ENCODE peak calls at places on chromosomes 13 and 19, in six cellular contexts. One of them, this sample, is unnamed.

GRCh38 chr19:7748756-7749155 is 1.4 kb upstream of the CD209 start:
- DNase-seq in H1: peak; percentile 51
- DNase-seq in adipocyte: no peak
- DNase-seq in uterus: no peak
- DNase-seq in SJSA1: no peak
- DNase-seq in epithelial cell of esophagus: peak; percentile 21
- DNase-seq in this sample: peak; percentile 24

GRCh38 chr13:76830805-76831204 is 55.4 kb downstream of the KCTD12 start:
- DNase-seq in uterus: no peak
- DNase-seq in SJSA1: no peak
- DNase-seq in adipocyte: no peak
- DNase-seq in H1: no peak
- DNase-seq in epithelial cell of esophagus: no peak
- DNase-seq in this sample: no peak

GRCh38 chr13:41019027-41019487 is at the start of gene ELF1:
- DNase-seq in adipocyte: peak; percentile 43
- DNase-seq in epithelial cell of esophagus: peak; percentile 94
- DNase-seq in SJSA1: no peak
- DNase-seq in H1: no peak
- DNase-seq in uterus: no peak
- DNase-seq in this sample: peak; percentile 93

GRCh38 chr13:20340136-20340758 is 108.1 kb upstream of the GJB6 start:
- DNase-seq in adipocyte: no peak
- DNase-seq in uterus: no peak
- DNase-seq in epithelial cell of esophagus: no peak
- DNase-seq in SJSA1: no peak
- DNase-seq in H1: no peak
- DNase-seq in this sample: no peak

GRCh38 chr19:17303167-17303939 is at the start of gene ABHD8:
- DNase-seq in H1: no peak
- DNase-seq in epithelial cell of esophagus: peak; percentile 96
- DNase-seq in SJSA1: peak; percentile 95
- DNase-seq in uterus: peak; percentile 98
- DNase-seq in adipocyte: peak; percentile 99
- DNase-seq in this sample: peak; percentile 81

GRCh38 chr13:77460195-77460594 is 75.3 kb upstream of the SCEL start:
- DNase-seq in epithelial cell of esophagus: no peak
- DNase-seq in adipocyte: no peak
- DNase-seq in uterus: no peak
- DNase-seq in SJSA1: no peak
- DNase-seq in H1: no peak
- DNase-seq in this sample: no peak

GRCh38 chr13:61406275-61406674 is 9.4 kb downstream of the PCDH20 start:
- DNase-seq in adipocyte: no peak
- DNase-seq in SJSA1: no peak
- DNase-seq in H1: no peak
- DNase-seq in epithelial cell of esophagus: no peak
- DNase-seq in uterus: no peak
- DNase-seq in this sample: peak; percentile 3

GRCh38 chr19:54420383-54421168 is 5.3 kb downstream of the TTYH1 start:
- DNase-seq in adipocyte: no peak
- DNase-seq in uterus: no peak
- DNase-seq in epithelial cell of esophagus: no peak
- DNase-seq in SJSA1: no peak
- DNase-seq in H1: peak; percentile 76
- DNase-seq in this sample: no peak

GRCh38 chr19:32671883-32672282 is 3.1 kb downstream of the ANKRD27 start:
- DNase-seq in epithelial cell of esophagus: no peak
- DNase-seq in uterus: no peak
- DNase-seq in H1: no peak
- DNase-seq in SJSA1: no peak
- DNase-seq in adipocyte: no peak
- DNase-seq in this sample: no peak

GRCh38 chr19:51242881-51243280 is 8.0 kb upstream of the SIGLECL1 start:
- DNase-seq in uterus: no peak
- DNase-seq in adipocyte: no peak
- DNase-seq in epithelial cell of esophagus: no peak
- DNase-seq in H1: no peak
- DNase-seq in SJSA1: no peak
- DNase-seq in this sample: no peak

GRCh38 chr19:46416077-46416709 is 2.8 kb upstream of the CCDC8 start:
- DNase-seq in SJSA1: peak; percentile 94
- DNase-seq in epithelial cell of esophagus: peak; percentile 60
- DNase-seq in adipocyte: peak; percentile 96
- DNase-seq in H1: no peak
- DNase-seq in uterus: peak; percentile 93
- DNase-seq in this sample: peak; percentile 41

GRCh38 chr13:20177049-20177831 is 15.5 kb downstream of the GJB2 start:
- DNase-seq in adipocyte: no peak
- DNase-seq in SJSA1: no peak
- DNase-seq in H1: no peak
- DNase-seq in epithelial cell of esophagus: no peak
- DNase-seq in uterus: no peak
- DNase-seq in this sample: no peak

GRCh38 chr19:51803529-51803928 is 8.6 kb downstream of the FPR3 start:
- DNase-seq in H1: no peak
- DNase-seq in epithelial cell of esophagus: no peak
- DNase-seq in adipocyte: no peak
- DNase-seq in SJSA1: no peak
- DNase-seq in uterus: no peak
- DNase-seq in this sample: no peak

GRCh38 chr19:29680937-29681336 is 15.7 kb downstream of the PLEKHF1 start:
- DNase-seq in SJSA1: no peak
- DNase-seq in adipocyte: no peak
- DNase-seq in epithelial cell of esophagus: no peak
- DNase-seq in H1: no peak
- DNase-seq in uterus: no peak
- DNase-seq in this sample: no peak
- H3K4me3 ChIP-seq in SJSA1: no peak overlapping the region
- H3K4me3 ChIP-seq in adipocyte: no peak overlapping the region
- H3K4me3 ChIP-seq in epithelial cell of esophagus: no peak overlapping the region
- H3K4me3 ChIP-seq in H1: no peak overlapping the region
- H3K4me3 ChIP-seq in uterus: no peak overlapping the region
- H3K4me3 ChIP-seq in this sample: no peak overlapping the region

GRCh38 chr13:95814494-95814893 is 137.6 kb downstream of the DNAJC3 start:
- DNase-seq in epithelial cell of esophagus: no peak
- DNase-seq in uterus: no peak
- DNase-seq in SJSA1: no peak
- DNase-seq in H1: no peak
- DNase-seq in adipocyte: no peak
- DNase-seq in this sample: no peak

GRCh38 chr13:95813139-95813538 is 136.2 kb downstream of the DNAJC3 start:
- DNase-seq in epithelial cell of esophagus: no peak
- DNase-seq in adipocyte: no peak
- DNase-seq in H1: no peak
- DNase-seq in uterus: no peak
- DNase-seq in SJSA1: no peak
- DNase-seq in this sample: no peak

GRCh38 chr13:95805921-95806320 is 129.0 kb downstream of the DNAJC3 start:
- DNase-seq in epithelial cell of esophagus: no peak
- DNase-seq in uterus: no peak
- DNase-seq in adipocyte: no peak
- DNase-seq in SJSA1: no peak
- DNase-seq in H1: no peak
- DNase-seq in this sample: no peak

GRCh38 chr13:95809429-95809828 is 132.5 kb downstream of the DNAJC3 start:
- DNase-seq in SJSA1: no peak
- DNase-seq in adipocyte: no peak
- DNase-seq in uterus: no peak
- DNase-seq in H1: no peak
- DNase-seq in epithelial cell of esophagus: no peak
- DNase-seq in this sample: no peak
- H3K4me3 ChIP-seq in SJSA1: no peak overlapping the region
- H3K4me3 ChIP-seq in adipocyte: no peak overlapping the region
- H3K4me3 ChIP-seq in uterus: no peak overlapping the region
- H3K4me3 ChIP-seq in H1: no peak overlapping the region
- H3K4me3 ChIP-seq in epithelial cell of esophagus: no peak overlapping the region
- H3K4me3 ChIP-seq in this sample: no peak overlapping the region

GRCh38 chr13:34943675-34944634 is 1.9 kb downstream of the NBEA start:
- DNase-seq in epithelial cell of esophagus: no peak
- DNase-seq in uterus: no peak
- DNase-seq in H1: no peak
- DNase-seq in adipocyte: no peak
- DNase-seq in SJSA1: no peak
- DNase-seq in this sample: no peak

GRCh38 chr13:34939771-34940170 is 2.3 kb upstream of the NBEA start:
- DNase-seq in epithelial cell of esophagus: no peak
- DNase-seq in H1: no peak
- DNase-seq in SJSA1: no peak
- DNase-seq in adipocyte: no peak
- DNase-seq in uterus: no peak
- DNase-seq in this sample: no peak

GRCh38 chr13:34942732-34943674 is 933 bp downstream of the NBEA start:
- DNase-seq in uterus: peak; percentile 18
- DNase-seq in H1: no peak
- DNase-seq in SJSA1: no peak
- DNase-seq in adipocyte: peak; percentile 50
- DNase-seq in epithelial cell of esophagus: no peak
- DNase-seq in this sample: no peak

GRCh38 chr13:34941835-34942731 is at the start of gene NBEA:
- DNase-seq in adipocyte: peak; percentile 82
- DNase-seq in epithelial cell of esophagus: peak; percentile 22
- DNase-seq in H1: peak; percentile 43
- DNase-seq in uterus: peak; percentile 80
- DNase-seq in SJSA1: peak; percentile 61
- DNase-seq in this sample: peak; percentile 13

GRCh38 chr13:34941436-34941834 is 635 bp upstream of the NBEA start:
- DNase-seq in adipocyte: no peak
- DNase-seq in H1: no peak
- DNase-seq in SJSA1: no peak
- DNase-seq in epithelial cell of esophagus: no peak
- DNase-seq in uterus: no peak
- DNase-seq in this sample: no peak
- H3K4me3 ChIP-seq in adipocyte: peak overlapping the region; percentile 90
- H3K4me3 ChIP-seq in H1: peak overlapping the region; percentile 57
- H3K4me3 ChIP-seq in SJSA1: peak overlapping the region; percentile 89
- H3K4me3 ChIP-seq in epithelial cell of esophagus: no peak overlapping the region
- H3K4me3 ChIP-seq in uterus: peak overlapping the region; percentile 92
- H3K4me3 ChIP-seq in this sample: no peak overlapping the region

GRCh38 chr13:31545616-31546015 is 193.7 kb upstream of the RXFP2 start:
- DNase-seq in epithelial cell of esophagus: no peak
- DNase-seq in adipocyte: peak; percentile 63
- DNase-seq in uterus: no peak
- DNase-seq in SJSA1: no peak
- DNase-seq in H1: no peak
- DNase-seq in this sample: no peak
- H3K4me3 ChIP-seq in epithelial cell of esophagus: no peak overlapping the region
- H3K4me3 ChIP-seq in adipocyte: peak overlapping the region; percentile 72
- H3K4me3 ChIP-seq in uterus: no peak overlapping the region
- H3K4me3 ChIP-seq in SJSA1: no peak overlapping the region
- H3K4me3 ChIP-seq in H1: no peak overlapping the region
- H3K4me3 ChIP-seq in this sample: no peak overlapping the region

DNA sequence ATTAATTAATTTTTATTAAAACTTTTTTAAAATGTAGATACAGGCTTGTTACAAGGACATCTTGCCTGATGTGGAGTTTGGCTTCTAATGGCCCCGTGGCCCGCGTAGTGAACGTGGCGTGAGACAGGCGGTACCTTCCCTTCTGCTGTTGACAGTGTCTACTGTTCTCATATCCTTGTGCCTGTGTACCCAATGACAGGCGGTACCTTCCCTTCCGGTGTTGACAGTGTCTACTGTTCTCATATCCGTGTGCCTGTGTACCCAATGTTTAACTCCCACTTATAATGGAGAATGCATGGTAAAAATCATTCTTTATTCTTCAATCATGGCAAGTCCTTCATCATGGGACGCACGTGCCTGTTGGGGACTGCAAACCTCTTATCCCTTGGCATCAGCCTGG is 79.1 kb upstream of the ZNF835 start:
- DNase-seq in epithelial cell of esophagus: no peak
- DNase-seq in H1: no peak
- DNase-seq in SJSA1: no peak
- DNase-seq in uterus: no peak
- DNase-seq in adipocyte: no peak
- DNase-seq in this sample: no peak
- H3K4me3 ChIP-seq in epithelial cell of esophagus: no peak overlapping the region
- H3K4me3 ChIP-seq in H1: no peak overlapping the region
- H3K4me3 ChIP-seq in SJSA1: no peak overlapping the region
- H3K4me3 ChIP-seq in uterus: no peak overlapping the region
- H3K4me3 ChIP-seq in adipocyte: no peak overlapping the region
- H3K4me3 ChIP-seq in this sample: no peak overlapping the region

DNA sequence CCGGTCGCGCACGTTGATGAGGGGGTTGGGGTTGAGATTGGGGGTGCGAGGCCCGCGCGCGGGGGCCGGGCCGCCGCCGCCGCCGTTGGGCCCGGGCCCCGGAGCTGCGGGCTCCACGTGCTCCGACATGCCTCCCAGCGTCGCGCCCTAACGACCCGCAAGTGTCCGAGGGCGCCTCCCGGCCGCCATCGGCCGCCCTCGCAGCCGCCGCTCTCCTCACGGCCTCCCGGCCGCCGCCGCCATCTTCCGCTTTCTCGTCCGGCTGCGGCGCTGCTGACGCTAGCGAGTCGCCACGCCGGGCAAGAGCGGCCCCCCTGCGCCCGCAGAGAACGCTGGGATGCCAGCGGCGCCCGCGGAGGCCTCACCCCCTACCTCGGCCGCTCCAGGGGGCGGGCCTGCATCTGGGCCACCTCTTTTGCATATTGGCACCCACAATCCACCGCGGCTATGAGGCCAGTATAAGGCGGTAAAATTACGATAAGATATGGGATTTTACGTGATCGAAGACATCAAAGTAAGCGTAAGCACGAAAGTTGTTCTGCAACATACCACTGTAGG is at the start of gene TMEM259:
- DNase-seq in epithelial cell of esophagus: peak; percentile 98
- DNase-seq in adipocyte: peak; percentile 99
- DNase-seq in uterus: peak; percentile 95
- DNase-seq in SJSA1: peak; percentile 98
- DNase-seq in H1: peak; percentile 89
- DNase-seq in this sample: peak; percentile 84
- H3K4me3 ChIP-seq in epithelial cell of esophagus: peak within 1 kb of the TSS; percentile 94
- H3K4me3 ChIP-seq in adipocyte: peak within 1 kb of the TSS; percentile 93
- H3K4me3 ChIP-seq in uterus: peak within 1 kb of the TSS; percentile 90
- H3K4me3 ChIP-seq in SJSA1: peak within 1 kb of the TSS; percentile 95
- H3K4me3 ChIP-seq in H1: peak within 1 kb of the TSS; percentile 92
- H3K4me3 ChIP-seq in this sample: peak within 1 kb of the TSS; percentile 74